ENCODE peak calls at places on chromosomes 5 and 9, in five cellular contexts. H, W, L, P and V are unnamed samples.

GRCh38 chr5:10662661-10663245 is 98.3 kb downstream of the DAP start:
- DNase-seq in H (no peak), W (no peak), L (no peak), P (no peak), V (no peak)

GRCh38 chr5:154511984-154512383 is 34.0 kb upstream of the HAND1 start:
- DNase-seq in H (no peak), W (no peak), L (peak), P (no peak), V (no peak)

GRCh38 chr5:51162245-51162644 is 221.0 kb upstream of the ISL1 start:
- DNase-seq in H (no peak), W (no peak), L (no peak), P (no peak), V (no peak)

GRCh38 chr5:67013719-67014118 is 182.9 kb downstream of the CD180 start:
- DNase-seq in H (no peak), W (no peak), L (no peak), P (no peak), V (no peak)

GRCh38 chr5:87074934-87075541 is 192.6 kb upstream of the RASA1 start:
- DNase-seq in H (no peak), W (no peak), L (no peak), P (no peak), V (no peak)

GRCh38 chr5:66757834-66758396 is 161.7 kb downstream of the MAST4 start:
- DNase-seq in H (no peak), W (no peak), L (no peak), P (no peak), V (no peak)

GRCh38 chr5:149397530-149397929 is 18.4 kb upstream of the IL17B start:
- DNase-seq in H (peak), W (no peak), L (no peak), P (no peak), V (no peak)

GRCh38 chr9:2241461-2241874 is 226.3 kb downstream of the SMARCA2 start:
- DNase-seq in H (peak), W (peak), L (peak), P (peak), V (no peak)

GRCh38 chr5:58261605-58262004 is 198.3 kb downstream of the PLK2 start:
- DNase-seq in H (peak), W (no peak), L (no peak), P (no peak), V (no peak)

DNA sequence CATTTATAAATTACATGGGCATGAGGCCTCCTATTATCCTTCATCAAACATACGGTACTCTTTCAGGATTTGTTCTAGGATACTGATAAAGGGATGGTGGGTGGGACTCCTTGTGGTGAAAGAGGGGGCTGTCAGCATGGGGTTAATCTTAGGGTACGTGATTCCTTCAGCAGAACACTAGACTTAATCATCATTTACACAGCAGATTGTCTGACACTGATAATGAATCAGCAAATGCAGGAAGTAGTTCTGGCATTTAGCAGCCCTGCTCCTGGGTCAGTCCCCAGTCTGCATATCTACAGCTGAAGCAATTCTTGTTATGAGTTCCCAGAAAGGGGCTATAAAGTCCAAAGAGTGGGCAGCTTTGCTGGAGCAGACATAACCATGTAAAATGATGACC is 384.6 kb downstream of the SPOCK1 start:
- DNase-seq in H (peak), W (peak), L (no peak), P (no peak), V (no peak)
- TF ChIP-seq CTCF in H (no peak), W (peak), L (no peak), P (no peak), V (no peak)

DNA sequence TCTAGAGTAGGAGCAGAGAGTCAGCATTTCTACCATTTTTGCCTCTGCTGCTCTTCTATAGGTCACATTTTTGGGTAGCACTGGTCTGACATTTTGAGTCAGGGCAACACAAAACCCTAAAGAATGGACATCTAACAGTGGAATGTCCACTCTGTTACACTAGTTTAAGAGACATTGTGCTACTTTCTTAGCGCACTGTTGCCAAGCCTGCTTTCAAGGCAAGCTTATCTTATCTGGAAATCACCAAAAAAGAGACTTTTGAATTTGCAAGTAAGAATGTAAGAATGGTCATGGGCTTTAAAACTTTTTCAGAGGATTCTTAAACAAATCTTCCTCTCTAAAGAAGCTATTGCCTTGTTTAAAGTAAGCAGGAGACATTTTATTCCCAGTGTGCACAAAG is 73.0 kb upstream of the STARD4 start:
- DNase-seq in H (no peak), W (no peak), L (no peak), P (no peak), V (no peak)
- H3K27ac ChIP-seq in H (no peak), W (no peak), L (no peak), P (no peak), V (no peak)

GRCh38 chr9:6051511-6051950 is 36.1 kb upstream of the RANBP6 start:
- DNase-seq in H (no peak), W (no peak), L (no peak), P (no peak), V (no peak)

GRCh38 chr9:6048039-6048438 is 32.6 kb upstream of the RANBP6 start:
- DNase-seq in H (no peak), W (no peak), L (no peak), P (no peak), V (no peak)

GRCh38 chr9:6052520-6052919 is 37.1 kb upstream of the RANBP6 start:
- DNase-seq in H (no peak), W (no peak), L (no peak), P (no peak), V (no peak)

GRCh38 chr9:6047020-6047419 is 31.6 kb upstream of the RANBP6 start:
- DNase-seq in H (no peak), W (no peak), L (no peak), P (no peak), V (no peak)

DNA sequence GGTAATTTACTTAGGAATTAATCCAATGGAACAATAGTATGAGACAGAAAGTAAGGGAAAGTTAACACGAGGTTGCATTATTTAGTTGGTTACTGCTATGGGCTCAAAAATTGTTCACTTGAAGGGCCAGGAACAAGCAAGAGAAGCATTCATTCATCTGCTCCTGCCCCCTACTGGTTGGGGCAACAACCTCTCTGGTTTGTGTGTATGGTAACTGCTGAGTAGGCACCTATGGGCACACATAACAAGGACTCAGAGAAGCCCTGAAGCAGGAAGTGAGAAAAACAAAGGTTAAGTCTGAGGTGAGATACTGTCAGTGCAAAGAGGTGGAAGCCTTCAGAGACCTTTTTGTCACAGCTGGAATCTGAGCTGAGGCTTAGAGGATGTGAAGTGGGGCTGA is 34.4 kb upstream of the RANBP6 start:
- DNase-seq in H (no peak), W (no peak), L (no peak), P (no peak), V (no peak)
- TF ChIP-seq CTCF in H (peak), W (peak), L (peak), P (no peak), V (peak)

GRCh38 chr5:177297922-177298321 is 5.6 kb downstream of the RAB24 start:
- DNase-seq in H (no peak), W (no peak), L (no peak), P (no peak), V (no peak)

GRCh38 chr5:177294632-177295031 is 8.9 kb downstream of the RAB24 start:
- DNase-seq in H (no peak), W (no peak), L (no peak), P (no peak), V (no peak)

GRCh38 chr5:177293819-177294581 is 9.5 kb downstream of the RAB24 start:
- DNase-seq in H (no peak), W (no peak), L (no peak), P (no peak), V (no peak)

GRCh38 chr5:177295929-177296328 is 7.6 kb downstream of the RAB24 start:
- DNase-seq in H (no peak), W (no peak), L (no peak), P (no peak), V (no peak)

DNA sequence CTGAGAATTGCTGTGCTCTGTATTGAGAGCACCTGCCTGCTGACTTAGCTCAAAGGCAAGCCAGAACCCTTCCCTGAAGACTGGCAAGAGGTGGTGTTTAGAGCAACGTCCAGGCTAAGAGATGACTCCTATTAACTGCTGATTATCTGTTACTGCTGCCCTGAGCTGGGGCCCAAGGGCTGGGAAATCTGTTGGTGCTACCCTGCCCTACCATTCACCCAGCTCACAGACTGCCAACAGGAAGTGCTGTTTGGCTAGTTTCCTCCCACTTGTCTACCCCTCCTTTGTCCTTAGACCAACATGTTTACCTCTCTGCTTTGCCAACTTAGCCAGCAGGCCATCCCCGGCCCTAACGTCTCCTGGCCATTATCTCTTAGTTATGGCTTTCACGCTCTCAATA is 6.9 kb downstream of the RAB24 start:
- DNase-seq in H (no peak), W (no peak), L (no peak), P (no peak), V (no peak)
- H3K27ac ChIP-seq in H (no peak), W (no peak), L (peak), P (no peak), V (no peak)

GRCh38 chr5:157269165-157269671 is 3.3 kb downstream of the CYFIP2 start:
- DNase-seq in H (no peak), W (no peak), L (peak), P (no peak), V (no peak)

GRCh38 chr5:157267766-157268480 is 2.0 kb downstream of the CYFIP2 start:
- DNase-seq in H (no peak), W (no peak), L (no peak), P (no peak), V (no peak)

GRCh38 chr5:157265714-157266285 is at the start of gene CYFIP2:
- DNase-seq in H (peak), W (peak), L (peak), P (peak), V (peak)

GRCh38 chr5:157267025-157267424 is 1.1 kb downstream of the CYFIP2 start:
- DNase-seq in H (no peak), W (no peak), L (no peak), P (no peak), V (no peak)

DNA sequence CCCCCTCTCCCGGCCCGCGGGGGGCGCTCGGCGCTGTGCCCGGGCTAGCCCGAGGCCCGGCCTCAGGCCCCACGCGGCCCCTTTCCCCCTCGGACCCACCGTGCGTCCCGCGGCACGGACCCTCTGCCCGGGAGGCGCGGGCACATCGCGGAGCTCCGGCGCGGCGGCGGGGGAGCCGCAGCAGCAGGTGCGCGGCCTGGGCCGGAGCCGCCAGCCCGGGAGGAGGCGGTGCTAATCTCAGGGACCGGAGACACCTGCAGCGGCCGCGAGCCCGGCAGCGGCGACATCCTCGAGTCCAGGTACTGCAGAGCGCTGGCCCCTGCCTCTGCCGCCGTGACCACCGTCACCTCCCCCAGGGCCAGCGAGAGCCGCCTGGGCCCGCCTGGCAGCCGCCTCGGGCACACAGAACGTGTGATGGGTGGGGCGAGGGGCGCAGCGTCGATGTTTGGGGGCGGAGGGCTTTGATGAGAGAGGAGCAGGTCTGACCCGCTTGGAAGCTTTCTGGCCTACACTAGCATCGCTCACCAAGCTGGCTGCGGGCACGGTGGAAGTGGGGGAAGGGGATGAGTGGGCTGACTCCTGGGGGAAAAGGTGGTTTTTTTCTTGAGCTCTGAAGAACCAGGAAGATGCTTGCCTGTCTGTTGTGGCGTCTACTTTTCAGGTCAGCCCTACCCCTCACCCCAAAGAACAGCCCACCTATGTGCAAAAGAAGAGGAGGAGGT is 524 bp downstream of the CYFIP2 start:
- DNase-seq in H (no peak), W (no peak), L (peak), P (no peak), V (peak)
- TF ChIP-seq CTCF in H (no peak), W (peak), L (no peak), P (no peak), V (no peak)